ENCODE peak calls at places on chromosomes 3 and 15, in four cellular contexts. Y is A549, K is WTC11, A is esophagus squamous epithelium. C is an unnamed sample.

GRCh38 chr3:33240261-33240660 is 21.7 kb upstream of the SUSD5 start:
- DNase-seq in Y (no peak), K (no peak), A (no peak), C (no peak)

GRCh38 chr3:197846491-197846890 is 55.4 kb downstream of the LRCH3 start:
- DNase-seq in Y (no peak), K (no peak), A (no peak), C (no peak)

GRCh38 chr3:129890125-129890524 is 3.4 kb downstream of the TMCC1 start:
- DNase-seq in Y (no peak), K (no peak), A (no peak), C (no peak)

GRCh38 chr3:52986938-52987337 is 58.9 kb downstream of the SFMBT1 start:
- DNase-seq in Y (peak), K (no peak), A (no peak), C (no peak)

GRCh38 chr15:91921188-91921820 is 67.8 kb downstream of the SLCO3A1 start:
- DNase-seq in Y (peak), K (no peak), A (no peak), C (no peak)

GRCh38 chr3:14532691-14533456 is 7.3 kb downstream of the GRIP2 start:
- DNase-seq in Y (no peak), K (peak), A (no peak), C (peak)

GRCh38 chr3:182327196-182327681 is 466.1 kb upstream of the ATP11B start:
- DNase-seq in Y (no peak), K (peak), A (no peak), C (no peak)

GRCh38 chr3:122353215-122353614 is 28.2 kb downstream of the CSTA start:
- DNase-seq in Y (no peak), K (no peak), A (no peak), C (no peak)

GRCh38 chr3:23808525-23808924 is 2.8 kb downstream of the UBE2E1 start:
- DNase-seq in Y (no peak), K (no peak), A (no peak), C (no peak)

GRCh38 chr15:42053010-42053409 is 32.2 kb upstream of the PLA2G4E start:
- DNase-seq in Y (no peak), K (no peak), A (no peak), C (no peak)

GRCh38 chr3:158220575-158220974 is 110.7 kb downstream of the RSRC1 start:
- DNase-seq in Y (no peak), K (no peak), A (no peak), C (no peak)

GRCh38 chr3:128112406-128112968 is 11.1 kb downstream of the RUVBL1 start:
- DNase-seq in Y (peak), K (no peak), A (no peak), C (no peak)

GRCh38 chr3:129313415-129313982 is 34.8 kb downstream of the HMCES start:
- DNase-seq in Y (no peak), K (no peak), A (no peak), C (no peak)

GRCh38 chr3:130425484-130425883 is 80.0 kb downstream of the COL6A5 start:
- DNase-seq in Y (no peak), K (no peak), A (no peak), C (no peak)

GRCh38 chr15:92049290-92050008 is 195.9 kb downstream of the SLCO3A1 start:
- DNase-seq in Y (no peak), K (no peak), A (no peak), C (no peak)

GRCh38 chr15:83178869-83179325 is 28.7 kb downstream of the HDGFL3 start:
- DNase-seq in Y (no peak), K (no peak), A (no peak), C (no peak)

GRCh38 chr15:99788156-99788555 is 54.9 kb upstream of the LYSMD4 start:
- DNase-seq in Y (no peak), K (no peak), A (no peak), C (no peak)

GRCh38 chr3:46119709-46120498 is 88.2 kb downstream of the CCR1 start:
- DNase-seq in Y (no peak), K (no peak), A (no peak), C (no peak)

GRCh38 chr15:31483924-31484368 is 157.3 kb downstream of the KLF13 start:
- DNase-seq in Y (no peak), K (peak), A (no peak), C (no peak)

GRCh38 chr3:194875581-194876402 is 190.1 kb downstream of the FAM43A start:
- DNase-seq in Y (no peak), K (no peak), A (no peak), C (no peak)

GRCh38 chr3:78978037-78978436 is 789.8 kb downstream of the ROBO1 start:
- DNase-seq in Y (peak), K (no peak), A (no peak), C (no peak)

GRCh38 chr15:57045741-57046382 is 127.4 kb downstream of the TCF12 start:
- DNase-seq in Y (no peak), K (no peak), A (no peak), C (no peak)

GRCh38 chr15:66481107-66481856 is 16.3 kb downstream of the SNAPC5 start:
- DNase-seq in Y (no peak), K (no peak), A (no peak), C (peak)

GRCh38 chr3:177357352-177358084 is 160.2 kb upstream of the TBL1XR1 start:
- DNase-seq in Y (peak), K (no peak), A (no peak), C (peak)

GRCh38 chr3:115330406-115330805 is 183.3 kb upstream of the ZBTB20 start:
- DNase-seq in Y (peak), K (no peak), A (no peak), C (peak)

GRCh38 chr3:49016414-49017228 is 1.8 kb downstream of the DALRD3 start:
- DNase-seq in Y (no peak), K (no peak), A (no peak), C (no peak)
- TF ChIP-seq CTCF in Y (no peak), K (no peak), A (no peak), C (no peak)

GRCh38 chr15:63244399-63244798 is 33.0 kb upstream of the APH1B start:
- DNase-seq in Y (no peak), K (no peak), A (no peak), C (no peak)

GRCh38 chr15:63244976-63245645 is 32.3 kb upstream of the APH1B start:
- DNase-seq in Y (no peak), K (no peak), A (no peak), C (no peak)

GRCh38 chr15:63241316-63241715 is 36.1 kb upstream of the APH1B start:
- DNase-seq in Y (no peak), K (no peak), A (no peak), C (no peak)

GRCh38 chr15:63243776-63244175 is 33.6 kb upstream of the APH1B start:
- DNase-seq in Y (no peak), K (no peak), A (no peak), C (no peak)

DNA sequence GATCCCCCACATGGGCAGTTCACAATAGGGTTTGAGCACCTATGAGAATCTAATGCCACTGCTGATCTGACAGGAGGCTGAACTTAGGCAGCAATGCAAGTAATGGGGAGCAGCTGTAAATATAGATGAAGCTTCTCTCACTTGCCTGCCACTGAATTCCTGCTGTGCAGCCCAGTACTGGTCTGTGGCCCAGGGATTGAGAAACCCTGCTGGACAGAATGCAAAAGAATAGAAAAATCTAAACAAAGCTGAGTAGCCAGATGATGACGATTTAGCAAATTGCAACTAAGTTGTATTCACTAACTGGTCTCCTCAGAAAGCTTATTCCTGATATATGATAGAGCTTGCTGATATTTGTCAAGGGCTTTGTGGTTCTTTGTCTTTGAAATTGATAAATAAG is 34.3 kb upstream of the APH1B start:
- DNase-seq in Y (no peak), K (no peak), A (no peak), C (no peak)
- TF ChIP-seq CTCF in Y (no peak), K (no peak), A (peak), C (no peak)

GRCh38 chr3:3066378-3066777 is 43.8 kb downstream of the IL5RA start:
- DNase-seq in Y (no peak), K (no peak), A (no peak), C (no peak)
- TF ChIP-seq CTCF in Y (no peak), K (no peak), A (no peak), C (no peak)

GRCh38 chr15:41017051-41017735 is 63.9 kb downstream of the CHAC1 start:
- DNase-seq in Y (no peak), K (no peak), A (no peak), C (no peak)

GRCh38 chr15:41019174-41019573 is 65.9 kb downstream of the CHAC1 start:
- DNase-seq in Y (no peak), K (no peak), A (no peak), C (no peak)

GRCh38 chr15:41020829-41021228 is 67.6 kb downstream of the CHAC1 start:
- DNase-seq in Y (no peak), K (no peak), A (no peak), C (no peak)

GRCh38 chr15:41020311-41020710 is 67.0 kb downstream of the CHAC1 start:
- DNase-seq in Y (no peak), K (no peak), A (no peak), C (no peak)

GRCh38 chr15:41018534-41018933 is 65.3 kb downstream of the CHAC1 start:
- DNase-seq in Y (peak), K (no peak), A (no peak), C (peak)
- TF ChIP-seq CTCF in Y (no peak), K (no peak), A (peak), C (no peak)

DNA sequence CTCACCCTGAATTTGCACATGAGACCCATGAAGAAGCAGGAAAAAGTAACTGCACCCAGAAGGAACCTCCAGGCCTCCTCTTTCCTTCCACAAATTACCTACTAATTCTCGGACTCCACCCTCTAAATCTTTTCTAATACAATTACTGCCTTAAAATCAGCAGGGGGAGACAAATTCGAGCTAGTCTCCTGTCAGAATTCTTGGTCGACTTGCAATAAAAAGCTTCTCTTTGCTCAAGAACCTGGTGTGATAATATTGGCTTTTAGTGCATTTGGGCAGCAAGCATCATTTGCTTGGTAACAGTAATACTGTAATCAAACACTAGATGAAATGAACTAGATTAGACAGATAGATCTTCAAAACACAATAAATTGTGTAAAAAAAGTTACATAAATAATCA is 281.9 kb downstream of the RAP2B start:
- DNase-seq in Y (peak), K (no peak), A (no peak), C (peak)
- TF ChIP-seq CTCF in Y (no peak), K (no peak), A (no peak), C (no peak)

GRCh38 chr15:88638626-88639372 is at the start of gene ISG20:
- DNase-seq in Y (peak), K (peak), A (peak), C (peak)
- TF ChIP-seq CTCF in Y (peak), K (no peak), A (peak), C (no peak)

DNA sequence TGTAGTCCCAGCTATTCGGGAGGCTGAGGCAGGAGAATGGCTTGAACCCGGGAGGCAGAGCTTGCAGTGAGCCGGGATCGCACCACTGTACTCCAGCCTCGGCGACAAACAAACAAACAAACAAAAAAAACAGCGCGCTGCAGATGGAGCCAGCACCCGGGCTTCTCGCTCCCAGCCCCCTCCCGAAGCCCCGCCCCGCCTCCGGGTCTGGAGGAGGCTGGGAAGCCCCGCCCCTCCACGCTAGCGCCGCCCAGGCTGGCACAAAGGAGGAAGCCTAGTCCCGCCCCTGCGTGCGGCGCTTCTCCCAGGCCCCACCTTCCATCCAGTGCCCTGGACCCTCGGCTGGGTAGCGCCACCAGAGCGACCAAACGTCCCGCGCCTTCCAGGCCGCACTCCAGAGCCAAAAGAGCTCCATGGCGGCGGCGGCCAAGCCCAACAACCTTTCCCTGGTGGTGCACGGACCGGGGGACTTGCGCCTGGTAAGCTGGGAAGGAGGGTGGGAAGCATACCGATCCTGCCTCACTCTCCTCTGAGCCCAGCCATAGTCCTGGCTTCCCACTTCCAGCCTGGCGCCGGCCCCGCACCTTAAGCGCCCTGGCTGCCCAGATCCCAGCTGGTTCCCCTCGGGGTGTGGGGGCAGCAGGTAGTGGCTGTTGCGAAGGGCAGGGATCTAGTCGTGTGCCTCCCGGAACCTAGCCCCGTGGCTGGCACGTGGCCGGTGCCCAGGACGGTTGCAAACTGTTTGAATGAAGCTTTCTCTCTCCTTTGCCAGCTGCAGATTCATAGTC is at the start of gene SORD:
- DNase-seq in Y (peak), K (peak), A (peak), C (peak)
- TF ChIP-seq CTCF in Y (no peak), K (no peak), A (no peak), C (no peak)

GRCh38 chr3:69283913-69284312 is 102.0 kb downstream of the FRMD4B start:
- DNase-seq in Y (no peak), K (no peak), A (no peak), C (no peak)
- TF ChIP-seq CTCF in Y (no peak), K (no peak), A (no peak), C (no peak)

GRCh38 chr3:126342991-126343661 is 14.1 kb downstream of the KLF15 start:
- DNase-seq in Y (no peak), K (peak), A (no peak), C (peak)
- TF ChIP-seq CTCF in Y (no peak), K (no peak), A (no peak), C (peak)

C was measured in Calu3.